ENCODE peak calls at places on chromosomes 11 and 22, in four cellular contexts. P is dorsolateral prefrontal cortex, B is WERI-Rb-1, V is heart left ventricle. U is an unnamed sample.
A peak's percentile ranks its signal among the peaks of the same experiment; 100 is the strongest.

GRCh38 chr22:44848791-44849410 is 96.5 kb downstream of the ARHGAP8 start:
- DNase-seq in V (no peak), P (no peak), B (no peak), U (no peak)

GRCh38 chr11:116052603-116053537 is 548.7 kb upstream of the CADM1 start:
- DNase-seq in P (no peak), V (no peak), B (peak; percentile 32), U (no peak)

GRCh38 chr11:12769834-12770345 is 95.7 kb downstream of the TEAD1 start:
- DNase-seq in V (no peak), P (no peak), B (no peak), U (peak; percentile 22)

GRCh38 chr11:34413263-34413662 is 25.5 kb upstream of the CAT start:
- DNase-seq in P (no peak), V (no peak), B (no peak), U (no peak)

GRCh38 chr22:27028093-27028492 is 370.7 kb downstream of the MIAT start:
- DNase-seq in V (no peak), B (no peak), P (no peak), U (no peak)

GRCh38 chr11:115607621-115608191 is 103.5 kb upstream of the CADM1 start:
- DNase-seq in P (no peak), V (peak; percentile 69), B (peak; percentile 78), U (no peak)

GRCh38 chr11:79273781-79274180 is 167.0 kb downstream of the TENM4 start:
- DNase-seq in B (no peak), V (no peak), P (no peak), U (no peak)

GRCh38 chr11:45412521-45412920 is 126.4 kb upstream of the SYT13 start:
- DNase-seq in V (no peak), P (no peak), B (no peak), U (no peak)

GRCh38 chr22:45627489-45628233 is 44.0 kb upstream of the ATXN10 start:
- DNase-seq in P (no peak), B (no peak), V (no peak), U (no peak)

GRCh38 chr11:116641561-116642045 is 131.2 kb downstream of the BUD13 start:
- DNase-seq in V (peak; percentile 25), P (no peak), B (peak; percentile 81), U (no peak)

GRCh38 chr11:25734592-25735211 is 597.2 kb upstream of the ANO3 start:
- DNase-seq in P (no peak), B (no peak), V (no peak), U (peak; percentile 3)

GRCh38 chr11:119091966-119092879 is 7.5 kb downstream of the HMBS start:
- DNase-seq in P (no peak), V (no peak), B (peak; percentile 16), U (no peak)

DNA sequence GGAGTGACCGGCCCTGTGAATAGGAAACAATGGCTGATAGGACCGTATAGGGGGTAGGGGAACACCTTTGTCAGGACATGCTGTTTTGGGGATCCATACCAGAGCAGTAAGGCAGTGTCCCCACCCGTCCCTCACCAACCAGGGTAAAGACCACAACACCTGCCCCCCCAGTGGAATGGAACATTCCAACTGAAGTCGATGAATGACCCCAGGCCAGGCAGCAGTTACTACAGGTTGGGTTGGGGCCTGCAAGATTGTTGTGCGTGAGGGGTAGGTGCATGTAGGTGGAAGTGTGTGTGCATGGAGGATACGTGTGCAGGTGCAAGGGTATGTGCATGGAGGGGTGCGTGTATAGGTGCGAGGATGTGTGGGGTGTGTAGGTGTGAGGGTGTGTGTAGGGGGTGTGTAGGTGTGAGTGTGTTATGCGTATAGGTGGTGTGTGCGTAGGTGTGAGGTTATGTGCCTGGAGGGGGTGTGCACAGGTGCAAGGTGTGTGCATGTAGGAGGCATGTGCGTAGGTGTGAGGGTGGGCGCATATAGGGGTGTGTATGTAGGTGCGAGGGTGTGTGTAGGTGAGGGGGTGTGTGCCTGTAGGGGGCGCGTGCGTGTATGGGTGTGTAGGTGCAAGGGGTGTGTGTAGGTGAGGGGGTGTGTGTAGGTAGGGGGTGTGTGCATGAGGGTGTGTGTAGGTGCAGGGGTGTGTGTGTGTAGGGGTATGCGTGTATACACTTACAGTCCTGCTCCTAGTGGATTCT is 32.9 kb downstream of the PISD start:
- DNase-seq in P (no peak), V (no peak), B (no peak), U (no peak)
- H3K27ac ChIP-seq in P (peak overlapping the region; percentile 83), V (no peak overlapping the region), B (no peak overlapping the region), U (no peak overlapping the region)

GRCh38 chr11:76788661-76789442 is 5.7 kb downstream of the TSKU start:
- DNase-seq in P (peak; percentile 77), B (no peak), V (peak; percentile 20), U (peak; percentile 81)

GRCh38 chr11:76787271-76787670 is 4.1 kb downstream of the TSKU start:
- DNase-seq in V (no peak), B (no peak), P (no peak), U (no peak)

GRCh38 chr11:76789443-76789719 is 6.2 kb downstream of the TSKU start:
- DNase-seq in V (peak; percentile 9), P (no peak), B (no peak), U (no peak)

GRCh38 chr11:76786053-76787014 is 3.2 kb downstream of the TSKU start:
- DNase-seq in B (no peak), V (no peak), P (no peak), U (no peak)

GRCh38 chr11:76787911-76788596 is 4.9 kb downstream of the TSKU start:
- DNase-seq in B (no peak), V (no peak), P (no peak), U (no peak)
- H3K27ac ChIP-seq in B (no peak overlapping the region), V (no peak overlapping the region), P (no peak overlapping the region), U (peak overlapping the region; percentile 72)

GRCh38 chr11:113201055-113201818 is 113.1 kb upstream of the TTC12 start:
- DNase-seq in P (peak; percentile 52), B (peak; percentile 78), V (no peak), U (no peak)
- H3K27ac ChIP-seq in P (peak overlapping the region; percentile 66), B (no peak overlapping the region), V (no peak overlapping the region), U (no peak overlapping the region)

GRCh38 chr22:17087176-17088131 is 2.7 kb downstream of the IL17RA start:
- DNase-seq in P (no peak), B (no peak), V (peak; percentile 2), U (no peak)
- H3K27ac ChIP-seq in P (no peak overlapping the region), B (no peak overlapping the region), V (no peak overlapping the region), U (no peak overlapping the region)

GRCh38 chr22:32920032-32920628 is 118.6 kb downstream of the TIMP3 start:
- DNase-seq in V (peak; percentile 41), B (no peak), P (no peak), U (no peak)
- H3K27ac ChIP-seq in V (no peak overlapping the region), B (no peak overlapping the region), P (no peak overlapping the region), U (no peak overlapping the region)

DNA sequence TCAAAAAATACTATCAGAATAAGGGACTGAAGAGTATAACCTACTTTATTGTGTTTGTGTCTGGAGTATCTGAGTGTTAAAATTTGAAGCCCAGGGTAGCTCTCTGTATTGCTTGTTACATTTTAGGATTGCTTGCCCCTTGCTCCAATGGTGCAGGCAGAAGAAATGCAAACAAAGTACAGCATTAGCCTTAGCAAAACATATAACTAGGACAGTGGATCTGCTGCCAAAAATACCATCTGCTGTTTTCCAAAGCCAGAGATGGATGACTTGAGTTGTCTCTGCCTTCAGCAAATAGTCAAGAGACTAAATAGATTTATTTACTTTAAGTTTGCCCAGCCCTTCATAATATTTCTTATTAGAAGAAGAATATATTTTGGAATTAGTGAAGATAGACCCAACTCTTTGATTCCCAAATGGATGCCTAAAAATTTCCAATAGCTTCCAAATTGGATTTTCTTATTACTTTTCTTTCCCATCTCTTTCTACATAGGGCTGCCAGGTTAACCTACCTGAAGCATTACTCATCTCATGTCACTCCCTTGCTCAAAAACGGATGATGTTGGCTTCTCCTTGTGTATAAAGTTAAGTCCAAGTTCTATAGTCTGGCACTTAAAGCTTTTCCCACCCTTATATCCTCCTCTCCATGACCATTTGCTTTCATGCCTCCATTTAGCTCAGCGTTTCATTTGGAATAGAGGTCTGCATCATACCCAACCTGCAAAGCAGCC is 66.3 kb downstream of the LDLRAD3 start:
- DNase-seq in V (no peak), B (no peak), P (no peak), U (no peak)
- H3K27ac ChIP-seq in V (peak overlapping the region; percentile 19), B (no peak overlapping the region), P (peak overlapping the region; percentile 64), U (peak overlapping the region; percentile 73)

GRCh38 chr22:38260760-38261477 is 11.9 kb downstream of the TMEM184B start:
- DNase-seq in B (peak; percentile 44), V (no peak), P (peak; percentile 60), U (no peak)

GRCh38 chr22:38259370-38259769 is 13.4 kb downstream of the TMEM184B start:
- DNase-seq in P (no peak), V (no peak), B (no peak), U (no peak)

GRCh38 chr22:38262051-38262795 is 10.6 kb downstream of the TMEM184B start:
- DNase-seq in P (peak; percentile 63), V (peak; percentile 48), B (peak; percentile 67), U (no peak)

GRCh38 chr22:38258895-38259294 is 13.9 kb downstream of the TMEM184B start:
- DNase-seq in B (no peak), P (no peak), V (peak; percentile 91), U (no peak)

DNA sequence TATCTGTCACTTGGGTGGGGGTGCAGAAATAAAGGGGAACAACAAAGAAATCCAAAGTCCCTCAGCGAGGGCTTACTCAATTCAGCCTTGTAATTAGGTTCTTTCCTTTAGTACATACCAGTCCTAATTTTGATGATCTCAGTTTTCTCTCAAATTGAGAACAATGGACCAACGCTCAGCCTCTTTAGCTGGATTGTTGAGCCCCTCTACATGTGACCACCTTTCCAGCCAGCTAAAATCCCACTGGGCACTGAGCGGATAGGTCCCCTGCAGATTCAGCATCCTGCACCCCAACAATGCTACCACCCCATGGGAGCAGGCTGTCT is 11.4 kb downstream of the TMEM184B start:
- DNase-seq in V (no peak), B (no peak), P (no peak), U (no peak)
- H3K27ac ChIP-seq in V (peak overlapping the region; percentile 88), B (peak overlapping the region; percentile 34), P (peak overlapping the region; percentile 95), U (no peak overlapping the region)

U was measured in epithelial cell of prostate.